ENCODE peak calls at places on chromosomes 4 and X, in four cellular contexts. J is left ventricle myocardium inferior, N is heart left ventricle, O is HFF-Myc. D is an unnamed sample.

GRCh38 chr4:89316931-89317366 is 9.3 kb upstream of the GPRIN3 start:
- DNase-seq in J (no peak), O (no peak), N (no peak), D (peak; percentile 3)

GRCh38 chr4:141538001-141538400 is 98.4 kb upstream of the IL15 start:
- DNase-seq in J (no peak), O (no peak), N (no peak), D (no peak)

GRCh38 chr4:87089368-87089767 is 131.1 kb downstream of the KLHL8 start:
- DNase-seq in N (no peak), O (no peak), J (no peak), D (no peak)

GRCh38 chr4:163063891-163064290 is 102.8 kb downstream of the NAF1 start:
- DNase-seq in N (no peak), J (no peak), O (no peak), D (no peak)

GRCh38 chrX:53435997-53436396 is 1.8 kb upstream of the HSD17B10 start:
- DNase-seq in N (peak; percentile 57), O (no peak), J (peak; percentile 36), D (no peak)

GRCh38 chr4:6701371-6701770 is 7.7 kb downstream of the S100P start:
- DNase-seq in N (no peak), O (no peak), J (no peak), D (no peak)

GRCh38 chrX:70445197-70445656 is 592 bp downstream of the DLG3 start:
- DNase-seq in O (no peak), N (no peak), J (no peak), D (no peak)

GRCh38 chr4:168631241-168632151 is 134.6 kb downstream of the PALLD start:
- DNase-seq in O (no peak), N (peak; percentile 71), J (peak; percentile 67), D (no peak)

GRCh38 chr4:55030606-55031005 is 94.8 kb downstream of the KDR start:
- DNase-seq in N (no peak), O (no peak), J (no peak), D (no peak)

GRCh38 chr4:169079942-169080827 is 70.1 kb upstream of the CBR4 start:
- DNase-seq in J (peak; percentile 57), N (peak; percentile 63), O (no peak), D (no peak)

GRCh38 chr4:176507845-176508533 is 188.2 kb downstream of the SPCS3 start:
- DNase-seq in J (no peak), O (no peak), N (no peak), D (no peak)

GRCh38 chrX:153924149-153924861 is 1.8 kb downstream of the ARHGAP4 start:
- DNase-seq in J (no peak), O (no peak), N (peak; percentile 66), D (no peak)

GRCh38 chr4:98113005-98113404 is 30.3 kb downstream of the STPG2 start:
- DNase-seq in N (no peak), O (peak; percentile 3), J (no peak), D (no peak)

GRCh38 chrX:119790977-119791436 is 423 bp downstream of the RPL39 start:
- DNase-seq in N (no peak), O (no peak), J (no peak), D (no peak)

GRCh38 chrX:47228550-47229270 is 4.1 kb upstream of the USP11 start:
- DNase-seq in J (no peak), O (no peak), N (no peak), D (no peak)

GRCh38 chrX:70476934-70477733 is 32.5 kb downstream of the DLG3 start:
- DNase-seq in J (no peak), N (no peak), O (peak; percentile 27), D (no peak)

GRCh38 chr4:108366716-108367115 is 198.0 kb upstream of the LEF1 start:
- DNase-seq in O (no peak), N (no peak), J (no peak), D (no peak)

GRCh38 chrX:1380672-1381233 is 11.2 kb downstream of the SLC25A6 start:
- DNase-seq in N (no peak), J (no peak), O (no peak), D (no peak)

GRCh38 chrX:44904542-44905115 is 31.6 kb downstream of the KDM6A start:
- DNase-seq in O (no peak), N (no peak), J (no peak), D (no peak)

GRCh38 chr4:142040043-142040442 is 403.7 kb downstream of the IL15 start:
- DNase-seq in O (no peak), J (no peak), N (no peak), D (no peak)

GRCh38 chrX:134186362-134187121 is 50.4 kb upstream of the CCDC160 start:
- DNase-seq in O (no peak), J (no peak), N (no peak), D (no peak)

GRCh38 chr4:24794916-24795665 is at the start of gene SOD3:
- DNase-seq in J (peak; percentile 84), N (peak; percentile 90), O (no peak), D (no peak)

GRCh38 chr4:113574636-113575103 is 186.9 kb downstream of the CAMK2D start:
- DNase-seq in N (no peak), J (no peak), O (peak; percentile 66), D (no peak)

GRCh38 chr4:185019451-185020292 is 1.4 kb downstream of the HELT start:
- DNase-seq in N (no peak), O (no peak), J (no peak), D (no peak)

GRCh38 chr4:164307262-164307661 is 446.7 kb upstream of the SMIM31 start:
- DNase-seq in J (no peak), O (no peak), N (no peak), D (no peak)

GRCh38 chr4:87024181-87024580 is 89.4 kb downstream of the AFF1 start:
- DNase-seq in J (no peak), N (no peak), O (no peak), D (no peak)

GRCh38 chr4:142379277-142380051 is 466.6 kb downstream of the INPP4B start:
- DNase-seq in J (no peak), N (no peak), O (peak; percentile 87), D (peak; percentile 94)

GRCh38 chr4:8737075-8737474 is 134.6 kb downstream of the HMX1 start:
- DNase-seq in O (no peak), N (no peak), J (no peak), D (no peak)

GRCh38 chr4:82201805-82202636 is 171.8 kb downstream of the HNRNPD start:
- DNase-seq in O (no peak), J (no peak), N (no peak), D (no peak)

GRCh38 chr4:168710353-168710946 is 213.6 kb downstream of the PALLD start:
- DNase-seq in J (no peak), N (peak; percentile 39), O (peak; percentile 47), D (no peak)

GRCh38 chr4:6566582-6567190 is 8.3 kb upstream of the MAN2B2 start:
- DNase-seq in N (no peak), J (no peak), O (no peak), D (no peak)

GRCh38 chr4:181202249-181202648 is 1041.0 kb upstream of the TENM3 start:
- DNase-seq in O (no peak), J (no peak), N (no peak), D (no peak)

GRCh38 chr4:124123181-124123580 is 589.4 kb downstream of the ANKRD50 start:
- DNase-seq in N (no peak), J (no peak), O (no peak), D (no peak)

GRCh38 chr4:151730003-151730559 is 30.7 kb downstream of the GATB start:
- DNase-seq in J (no peak), O (no peak), N (no peak), D (no peak)

GRCh38 chr4:24802648-24803047 is 7.3 kb downstream of the SOD3 start:
- DNase-seq in J (no peak), O (no peak), N (no peak), D (no peak)

GRCh38 chr4:110669663-110670062 is 46.8 kb upstream of the PITX2 start:
- DNase-seq in N (no peak), J (no peak), O (no peak), D (no peak)

GRCh38 chr4:47219586-47219985 is 188.2 kb downstream of the GABRB1 start:
- DNase-seq in O (no peak), J (no peak), N (no peak), D (no peak)

GRCh38 chrX:32673193-32673592 is 538.2 kb downstream of the DMD start:
- DNase-seq in J (no peak), O (no peak), N (no peak), D (no peak)

GRCh38 chrX:106748377-106748776 is 21.9 kb downstream of the RNF128 start:
- DNase-seq in N (no peak), O (no peak), J (no peak), D (no peak)

GRCh38 chrX:106751407-106751806 is 24.9 kb downstream of the RNF128 start:
- DNase-seq in O (no peak), N (no peak), J (no peak), D (no peak)

GRCh38 chrX:106752101-106752678 is 25.7 kb downstream of the RNF128 start:
- DNase-seq in N (no peak), J (no peak), O (no peak), D (no peak)
- TF ChIP-seq CTCF in N (no peak), J (no peak), O (peak; percentile 8), D (peak; percentile 30)

GRCh38 chrX:14027511-14028019 is 2.1 kb downstream of the GEMIN8 start:
- DNase-seq in O (no peak), N (no peak), J (no peak), D (no peak)

GRCh38 chrX:14028473-14028872 is 1.2 kb downstream of the GEMIN8 start:
- DNase-seq in N (no peak), J (no peak), O (no peak), D (no peak)

GRCh38 chrX:14026121-14026520 is 3.6 kb downstream of the GEMIN8 start:
- DNase-seq in O (no peak), N (no peak), J (no peak), D (no peak)

GRCh38 chrX:14029039-14029424 is 660 bp downstream of the GEMIN8 start:
- DNase-seq in O (no peak), N (no peak), J (no peak), D (no peak)

DNA sequence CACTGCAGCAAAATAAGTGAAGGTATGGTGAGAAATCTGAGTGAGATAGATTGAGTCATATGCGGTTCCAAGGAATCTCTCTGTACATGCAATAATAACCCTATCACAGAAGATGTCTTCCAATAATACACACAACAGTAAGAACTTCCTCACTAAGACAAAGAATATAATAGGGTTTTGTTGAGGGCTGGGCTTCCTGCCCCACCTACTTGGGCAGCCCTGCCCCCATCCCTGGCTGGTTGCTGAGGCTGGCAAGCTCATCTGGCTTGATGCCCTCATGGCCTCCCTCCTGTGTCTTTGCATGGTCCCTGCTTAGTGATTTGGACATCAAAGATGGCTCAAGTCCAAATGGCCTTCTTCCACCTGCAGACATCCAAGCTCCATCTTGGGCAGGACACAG is 2.7 kb downstream of the GEMIN8 start:
- DNase-seq in N (peak; percentile 50), O (no peak), J (peak; percentile 14), D (no peak)
- H3K4me3 ChIP-seq in N (no peak overlapping the region), O (no peak overlapping the region), J (no peak overlapping the region), D (no peak overlapping the region)

DNA sequence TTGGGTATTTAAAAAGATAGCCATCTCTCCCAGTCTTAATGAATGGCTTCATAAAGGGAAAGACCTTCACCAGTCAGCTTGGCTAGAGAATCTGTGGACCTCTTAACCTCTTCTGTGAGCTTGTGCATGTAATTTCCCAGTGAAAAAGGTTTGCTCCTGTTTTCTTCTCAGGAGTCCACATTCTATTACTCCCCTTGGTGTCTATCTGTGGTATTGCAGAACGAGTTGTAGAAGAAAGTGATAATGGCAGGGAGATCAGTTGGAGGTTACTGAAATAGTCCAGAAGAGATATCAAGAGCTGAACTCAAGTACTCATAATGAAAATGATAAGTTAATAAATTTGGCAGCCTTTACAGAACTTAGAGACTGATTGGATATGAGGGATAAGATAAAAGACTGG is 16.5 kb upstream of the VAMP7 start:
- DNase-seq in N (no peak), O (no peak), J (no peak), D (no peak)
- TF ChIP-seq CTCF in N (no peak), O (no peak), J (no peak), D (peak; percentile 1)

GRCh38 chr4:72567821-72568620 is 1.0 kb downstream of the ADAMTS3 start:
- DNase-seq in O (peak; percentile 78), J (peak; percentile 40), N (peak; percentile 72), D (no peak)
- H3K4me3 ChIP-seq in O (peak overlapping the region; percentile 68), J (peak overlapping the region; percentile 74), N (peak overlapping the region; percentile 66), D (peak overlapping the region; percentile 66)